ENCODE peak calls at places on chromosomes 13 and 19, in eight cellular contexts. W, Q, J, S, H, Y, U and Z are unnamed samples.

GRCh38 chr19:10553087-10553667 is 9.5 kb downstream of the ATG4D start:
- DNase-seq in J (no peak), S (no peak), Y (no peak), H (no peak), Q (no peak), U (no peak), W (peak), Z (no peak)

GRCh38 chr19:42069619-42070293 is at the start of gene GRIK5:
- DNase-seq in S (no peak), W (no peak), J (peak), Y (no peak), H (peak), U (no peak), Q (no peak), Z (no peak)

GRCh38 chr13:28059214-28059613 is 41.2 kb downstream of the FLT3 start:
- DNase-seq in W (no peak), H (peak), S (no peak), U (no peak), Y (no peak), J (peak), Q (no peak), Z (no peak)

GRCh38 chr19:10780368-10780767 is 55.6 kb downstream of the TMED1 start:
- DNase-seq in S (no peak), J (peak), H (no peak), Q (no peak), Y (no peak), W (no peak), U (peak), Z (peak)

GRCh38 chr19:16445238-16446107 is 26.3 kb downstream of the EPS15L1 start:
- DNase-seq in U (peak), Q (no peak), J (no peak), H (peak), W (peak), S (no peak), Y (no peak), Z (no peak)

GRCh38 chr13:50219743-50220142 is 204.5 kb downstream of the KCNRG start:
- DNase-seq in H (no peak), Y (no peak), U (no peak), S (no peak), Q (no peak), J (no peak), W (no peak), Z (no peak)

GRCh38 chr19:47446534-47447469 is 24.9 kb downstream of the SLC8A2 start:
- DNase-seq in Y (no peak), J (no peak), W (no peak), S (peak), U (no peak), Q (no peak), H (no peak), Z (peak)

GRCh38 chr13:90910240-90910639 is 437.2 kb upstream of the MIR17HG start:
- DNase-seq in Q (no peak), Y (no peak), U (no peak), S (no peak), J (no peak), W (no peak), H (no peak), Z (no peak)

GRCh38 chr13:28316841-28317240 is 178.1 kb downstream of the FLT1 start:
- DNase-seq in U (no peak), Q (no peak), H (no peak), S (no peak), W (no peak), J (no peak), Y (no peak), Z (no peak)

GRCh38 chr19:48121909-48122371 is 11.3 kb upstream of the PLA2G4C start:
- DNase-seq in Q (no peak), S (no peak), J (peak), H (no peak), U (no peak), W (peak), Y (no peak), Z (no peak)

GRCh38 chr13:113584205-113584869 is at the start of gene TFDP1:
- DNase-seq in Q (peak), J (peak), H (peak), Y (peak), S (peak), W (peak), U (peak), Z (peak)

GRCh38 chr19:13839938-13840750 is 36.8 kb upstream of the NANOS3 start:
- DNase-seq in Q (peak), S (peak), U (peak), W (peak), Y (no peak), H (peak), J (peak), Z (peak)

GRCh38 chr19:54792814-54793213 is 10.6 kb upstream of the KIR2DL4 start:
- DNase-seq in Y (no peak), U (no peak), W (no peak), H (no peak), S (no peak), J (no peak), Q (no peak), Z (no peak)

GRCh38 chr13:41268764-41269163 is 5.4 kb upstream of the MTRF1 start:
- DNase-seq in J (no peak), W (no peak), U (no peak), H (peak), S (no peak), Y (no peak), Q (no peak), Z (no peak)

GRCh38 chr19:36140289-36141038 is 598 bp downstream of the CAPNS1 start:
- DNase-seq in H (peak), W (peak), S (peak), Q (peak), U (peak), Y (no peak), J (peak), Z (peak)

GRCh38 chr19:1302534-1303239 is 17.0 kb downstream of the EFNA2 start:
- DNase-seq in J (no peak), S (no peak), W (no peak), Q (no peak), U (no peak), H (no peak), Y (no peak), Z (no peak)

GRCh38 chr13:28718186-28718537 is 608 bp downstream of the SLC46A3 start:
- DNase-seq in W (no peak), H (no peak), J (no peak), U (no peak), Q (no peak), S (no peak), Y (no peak), Z (no peak)

GRCh38 chr13:113411216-113412023 is 41.9 kb downstream of the ADPRHL1 start:
- DNase-seq in W (no peak), U (peak), Q (peak), Y (no peak), H (peak), J (no peak), S (peak), Z (no peak)

GRCh38 chr13:45040626-45041025 is 51.3 kb downstream of the GPALPP1 start:
- DNase-seq in Q (no peak), Y (no peak), U (no peak), J (no peak), H (peak), W (no peak), S (no peak), Z (no peak)

GRCh38 chr13:93714171-93714570 is 487.6 kb downstream of the GPC6 start:
- DNase-seq in Q (no peak), S (no peak), U (no peak), W (no peak), J (no peak), H (peak), Y (no peak), Z (no peak)

GRCh38 chr13:101018720-101019119 is 344.1 kb upstream of the TMTC4 start:
- DNase-seq in U (peak), Q (no peak), Y (no peak), J (no peak), W (no peak), H (peak), S (no peak), Z (no peak)

GRCh38 chr13:35724480-35724879 is 248.0 kb upstream of the MAB21L1 start:
- DNase-seq in W (no peak), S (no peak), H (no peak), Y (no peak), J (no peak), Q (no peak), U (no peak), Z (no peak)

GRCh38 chr19:5562280-5562679 is 5.5 kb downstream of the TINCR start:
- DNase-seq in S (no peak), W (no peak), Q (no peak), Y (no peak), U (no peak), H (no peak), J (no peak), Z (no peak)

GRCh38 chr13:43124495-43124894 is 101.1 kb downstream of the DNAJC15 start:
- DNase-seq in H (no peak), S (no peak), W (no peak), Q (no peak), J (no peak), U (no peak), Y (no peak), Z (no peak)

GRCh38 chr13:94674609-94675348 is 37.6 kb downstream of the SOX21 start:
- DNase-seq in W (peak), Q (no peak), H (peak), S (no peak), U (peak), Y (no peak), J (peak), Z (peak)

GRCh38 chr13:74306496-74306895 is 172.3 kb upstream of the KLF12 start:
- DNase-seq in Q (no peak), Y (no peak), W (no peak), H (peak), U (no peak), S (no peak), J (no peak), Z (no peak)

GRCh38 chr13:63435668-63436275 is 2020.1 kb upstream of the PCDH20 start:
- DNase-seq in W (no peak), Y (no peak), J (no peak), U (peak), Q (no peak), H (peak), S (no peak), Z (no peak)

GRCh38 chr13:110642291-110642981 is 27.1 kb downstream of the NAXD start:
- DNase-seq in U (no peak), S (no peak), W (no peak), H (no peak), Q (no peak), Y (no peak), J (no peak), Z (no peak)

GRCh38 chr19:34066007-34066656 is 106.2 kb upstream of the LSM14A start:
- DNase-seq in S (no peak), U (no peak), H (no peak), W (no peak), Y (no peak), J (no peak), Q (no peak), Z (no peak)

GRCh38 chr13:109162248-109163051 is 533.0 kb downstream of the MYO16 start:
- DNase-seq in J (no peak), S (no peak), U (no peak), H (no peak), W (peak), Q (no peak), Y (no peak), Z (no peak)

GRCh38 chr13:39244561-39245230 is 206.4 kb downstream of the NHLRC3 start:
- DNase-seq in W (no peak), S (no peak), Y (no peak), J (no peak), H (no peak), U (no peak), Q (no peak), Z (no peak)

GRCh38 chr13:23799945-23800344 is 89.3 kb downstream of the MIPEP start:
- DNase-seq in S (no peak), W (no peak), J (no peak), U (no peak), Q (no peak), H (peak), Y (no peak), Z (no peak)

GRCh38 chr13:98155475-98156111 is 12.7 kb downstream of the FARP1 start:
- DNase-seq in Y (no peak), W (no peak), S (no peak), Q (no peak), H (peak), J (peak), U (no peak), Z (no peak)

GRCh38 chr19:55344444-55344843 is 4.8 kb downstream of the KMT5C start:
- DNase-seq in Y (no peak), H (peak), J (no peak), S (peak), W (no peak), U (no peak), Q (no peak), Z (no peak)

GRCh38 chr13:33286143-33286542 is 588 bp upstream of the STARD13 start:
- DNase-seq in W (no peak), U (no peak), H (no peak), Y (no peak), Q (no peak), J (peak), S (no peak), Z (peak)